ENCODE peak calls at places on chromosomes 13 and 19, in eight cellular contexts. S is NCI-H748 treated with DMSO at 0.1 percent for 48 hours; E is NCI-H510A; O is hepatic stellate cell; N is GM13976; Q is fibroblast of mammary gland; U is stimulated activated CD4-positive, alpha-beta T cell treated with anti-CD3 and anti-CD28 coated beads, Interleukin-4, amount 100 ng/mL, for 4 hours; D is psoas muscle. K is an unnamed sample.

GRCh38 chr13:95920485-95920884 is 132.7 kb downstream of the UGGT2 start:
- DNase-seq in S (no peak), E (no peak), O (no peak), N (no peak), Q (no peak), U (no peak), D (no peak), K (no peak)

GRCh38 chr13:51034906-51035305 is 76.2 kb downstream of the C13orf42 start:
- DNase-seq in S (peak; percentile 96), E (no peak), O (no peak), N (no peak), Q (peak; percentile 10), U (no peak), D (no peak), K (peak; percentile 29)

GRCh38 chr19:15239337-15239949 is 7.2 kb upstream of the EPHX3 start:
- DNase-seq in S (no peak), E (no peak), O (no peak), N (no peak), Q (no peak), U (no peak), D (no peak), K (no peak)

GRCh38 chr13:91045351-91046034 is 302.0 kb upstream of the MIR17HG start:
- DNase-seq in S (no peak), E (no peak), O (no peak), N (peak; percentile 6), Q (no peak), U (no peak), D (no peak), K (no peak)

GRCh38 chr19:344625-345319 is at the start of gene MIER2:
- DNase-seq in S (peak; percentile 30), E (peak; percentile 24), O (peak; percentile 97), N (peak; percentile 97), Q (peak; percentile 62), U (peak; percentile 91), D (peak; percentile 85), K (peak; percentile 93)

GRCh38 chr13:49052801-49053200 is 77.1 kb downstream of the FNDC3A start:
- DNase-seq in S (no peak), E (no peak), O (no peak), N (no peak), Q (peak; percentile 54), U (no peak), D (no peak), K (peak; percentile 57)

GRCh38 chr19:37961198-37961597 is 54.2 kb downstream of the SIPA1L3 start:
- DNase-seq in S (no peak), E (no peak), O (no peak), N (no peak), Q (no peak), U (no peak), D (no peak), K (no peak)

GRCh38 chr19:39737351-39737750 is 478 bp downstream of the CLC start:
- DNase-seq in S (no peak), E (no peak), O (no peak), N (no peak), Q (no peak), U (no peak), D (no peak), K (no peak)

GRCh38 chr19:34428549-34429285 is 536 bp downstream of the UBA2 start:
- DNase-seq in S (no peak), E (no peak), O (peak; percentile 53), N (peak; percentile 75), Q (peak; percentile 28), U (no peak), D (peak; percentile 52), K (no peak)

GRCh38 chr13:74246398-74246975 is 112.3 kb upstream of the KLF12 start:
- DNase-seq in S (no peak), E (no peak), O (no peak), N (no peak), Q (peak; percentile 61), U (no peak), D (no peak), K (no peak)

GRCh38 chr13:32804673-32805260 is 211.5 kb upstream of the KL start:
- DNase-seq in S (peak; percentile 96), E (no peak), O (no peak), N (no peak), Q (peak; percentile 14), U (no peak), D (no peak), K (no peak)

GRCh38 chr13:111399776-111400505 is 79.5 kb downstream of the TEX29 start:
- DNase-seq in S (no peak), E (no peak), O (no peak), N (no peak), Q (no peak), U (no peak), D (no peak), K (peak; percentile 21)

GRCh38 chr19:37950471-37951175 is 43.6 kb downstream of the SIPA1L3 start:
- DNase-seq in S (no peak), E (no peak), O (no peak), N (no peak), Q (no peak), U (no peak), D (no peak), K (no peak)

GRCh38 chr13:35987572-35988513 is 143.3 kb downstream of the DCLK1 start:
- DNase-seq in S (no peak), E (peak; percentile 62), O (no peak), N (no peak), Q (no peak), U (no peak), D (no peak), K (no peak)

GRCh38 chr19:49888478-49888901 is 8.2 kb downstream of the IL4I1 start:
- DNase-seq in S (no peak), E (peak; percentile 40), O (no peak), N (no peak), Q (no peak), U (no peak), D (no peak), K (no peak)

GRCh38 chr13:110214637-110215036 is 92.3 kb downstream of the COL4A1 start:
- DNase-seq in S (no peak), E (no peak), O (no peak), N (no peak), Q (peak; percentile 68), U (no peak), D (no peak), K (no peak)

GRCh38 chr13:30257433-30258099 is 49.8 kb downstream of the KATNAL1 start:
- DNase-seq in S (no peak), E (no peak), O (peak; percentile 11), N (peak; percentile 35), Q (no peak), U (no peak), D (no peak), K (peak; percentile 87)

GRCh38 chr19:2311093-2311492 is 3.1 kb upstream of the LINGO3 start:
- DNase-seq in S (no peak), E (no peak), O (no peak), N (no peak), Q (no peak), U (no peak), D (no peak), K (no peak)

GRCh38 chr19:5695649-5696195 is 5.6 kb downstream of the RPL36 start:
- DNase-seq in S (no peak), E (no peak), O (no peak), N (peak; percentile 64), Q (no peak), U (no peak), D (no peak), K (no peak)

GRCh38 chr19:43726736-43727592 is 11.1 kb downstream of the IRGC start:
- DNase-seq in S (no peak), E (no peak), O (no peak), N (no peak), Q (peak; percentile 12), U (no peak), D (no peak), K (no peak)

GRCh38 chr19:5071579-5071978 is 102.7 kb downstream of the KDM4B start:
- DNase-seq in S (no peak), E (no peak), O (no peak), N (no peak), Q (no peak), U (no peak), D (no peak), K (no peak)

GRCh38 chr19:1441677-1442438 is 3.7 kb downstream of the RPS15 start:
- DNase-seq in S (no peak), E (no peak), O (no peak), N (no peak), Q (no peak), U (no peak), D (no peak), K (no peak)

GRCh38 chr19:48271531-48272151 is 1.8 kb downstream of the ZNF114 start:
- DNase-seq in S (peak; percentile 40), E (no peak), O (peak; percentile 25), N (peak; percentile 60), Q (peak; percentile 48), U (no peak), D (peak; percentile 29), K (peak; percentile 87)

GRCh38 chr19:2049741-2050348 is 1.2 kb downstream of the MKNK2 start:
- DNase-seq in S (peak; percentile 4), E (peak; percentile 43), O (peak; percentile 69), N (peak; percentile 71), Q (peak; percentile 67), U (peak; percentile 47), D (peak; percentile 85), K (peak; percentile 80)

GRCh38 chr13:65892859-65893258 is 1337.3 kb downstream of the PCDH9 start:
- DNase-seq in S (no peak), E (no peak), O (no peak), N (no peak), Q (no peak), U (no peak), D (no peak), K (no peak)

GRCh38 chr19:29798783-29799182 is 13.0 kb upstream of the CCNE1 start:
- DNase-seq in S (no peak), E (no peak), O (no peak), N (no peak), Q (peak; percentile 65), U (no peak), D (no peak), K (no peak)

GRCh38 chr19:27776020-27776419 is 1436.9 kb downstream of the UQCRFS1 start:
- DNase-seq in S (no peak), E (no peak), O (no peak), N (no peak), Q (peak; percentile 82), U (no peak), D (no peak), K (peak; percentile 42)

GRCh38 chr13:77138813-77139212 is 111.9 kb upstream of the FBXL3 start:
- DNase-seq in S (no peak), E (no peak), O (no peak), N (no peak), Q (no peak), U (no peak), D (no peak), K (no peak)

GRCh38 chr13:43087960-43088580 is 64.7 kb downstream of the DNAJC15 start:
- DNase-seq in S (no peak), E (no peak), O (peak; percentile 28), N (no peak), Q (peak; percentile 21), U (no peak), D (no peak), K (no peak)

GRCh38 chr19:29417048-29417447 is 108.7 kb upstream of the VSTM2B start:
- DNase-seq in S (no peak), E (no peak), O (no peak), N (no peak), Q (no peak), U (no peak), D (no peak), K (no peak)